ENCODE peak calls at places on chromosomes 6 and 20, in four cellular contexts. S is K562, X is HepG2, B is GM12878. Q is an unnamed sample.

GRCh38 chr20:34065260-34065659 is 46.8 kb downstream of the EIF2S2 start:
- DNase-seq in S (no peak), X (no peak), B (no peak), Q (no peak)

GRCh38 chr6:89874438-89874837 is 19.8 kb upstream of the GJA10 start:
- DNase-seq in B (no peak), X (no peak), S (peak), Q (no peak)

GRCh38 chr6:162140453-162140852 is 587.1 kb downstream of the PRKN start:
- DNase-seq in X (no peak), S (no peak), B (no peak), Q (no peak)

GRCh38 chr6:34459899-34460593 is 5.8 kb upstream of the PACSIN1 start:
- DNase-seq in S (peak), B (peak), X (peak), Q (peak)

GRCh38 chr6:160137130-160137988 is 15.7 kb downstream of the SLC22A1 start:
- DNase-seq in X (peak), S (no peak), B (no peak), Q (no peak)

GRCh38 chr6:31197559-31198305 is 27.2 kb upstream of the POU5F1 start:
- DNase-seq in X (peak), B (peak), S (peak), Q (peak)

GRCh38 chr6:81791756-81792155 is 39.3 kb upstream of the TENT5A start:
- DNase-seq in S (no peak), B (no peak), X (no peak), Q (no peak)

GRCh38 chr20:46549188-46549967 is 1.1 kb downstream of the OCSTAMP start:
- DNase-seq in X (no peak), B (no peak), S (no peak), Q (no peak)

GRCh38 chr20:25706793-25707192 is 10.1 kb upstream of the ZNF337 start:
- DNase-seq in S (no peak), X (no peak), B (no peak), Q (no peak)

GRCh38 chr20:62925420-62926228 is 681 bp downstream of the DIDO1 start:
- DNase-seq in S (peak), B (no peak), X (no peak), Q (no peak)

GRCh38 chr6:15076565-15076964 is 169.3 kb upstream of the JARID2 start:
- DNase-seq in X (no peak), S (no peak), B (no peak), Q (no peak)

GRCh38 chr6:111918825-111919224 is 45.6 kb upstream of the FYN start:
- DNase-seq in S (no peak), B (no peak), X (no peak), Q (no peak)

GRCh38 chr6:25868784-25869183 is 5.3 kb downstream of the SLC17A3 start:
- DNase-seq in X (no peak), B (no peak), S (no peak), Q (no peak)

GRCh38 chr6:83518946-83519489 is 6.7 kb downstream of the PRSS35 start:
- DNase-seq in B (no peak), X (no peak), S (no peak), Q (peak)

GRCh38 chr20:31842471-31843157 is 2.8 kb downstream of the FOXS1 start:
- DNase-seq in S (no peak), B (no peak), X (no peak), Q (no peak)

GRCh38 chr6:10583509-10583908 is 62.4 kb downstream of the GCNT2 start:
- DNase-seq in S (no peak), X (peak), B (no peak), Q (no peak)

GRCh38 chr6:10585232-10585887 is 64.2 kb downstream of the GCNT2 start:
- DNase-seq in X (no peak), S (no peak), B (no peak), Q (no peak)

GRCh38 chr6:10579803-10580202 is 58.7 kb downstream of the GCNT2 start:
- DNase-seq in B (no peak), X (no peak), S (no peak), Q (no peak)

GRCh38 chr6:10584607-10585006 is 63.5 kb downstream of the GCNT2 start:
- DNase-seq in B (no peak), S (no peak), X (no peak), Q (no peak)

GRCh38 chr6:10582774-10583508 is 61.8 kb downstream of the GCNT2 start:
- DNase-seq in S (no peak), B (no peak), X (peak), Q (no peak)
- TF ChIP-seq FOXK2 in S (no peak), B (no peak), X (no peak), Q (no peak)

GRCh38 chr20:4256886-4257285 is 241.5 kb upstream of the RNF24 start:
- DNase-seq in X (no peak), S (no peak), B (no peak), Q (no peak)
- TF ChIP-seq FOXK2 in X (no peak), S (no peak), B (no peak), Q (no peak)

GRCh38 chr6:148799647-148800046 is 52.8 kb downstream of the UST start:
- DNase-seq in S (no peak), B (no peak), X (no peak), Q (no peak)
- TF ChIP-seq FOXK2 in S (no peak), B (no peak), X (no peak), Q (no peak)

DNA sequence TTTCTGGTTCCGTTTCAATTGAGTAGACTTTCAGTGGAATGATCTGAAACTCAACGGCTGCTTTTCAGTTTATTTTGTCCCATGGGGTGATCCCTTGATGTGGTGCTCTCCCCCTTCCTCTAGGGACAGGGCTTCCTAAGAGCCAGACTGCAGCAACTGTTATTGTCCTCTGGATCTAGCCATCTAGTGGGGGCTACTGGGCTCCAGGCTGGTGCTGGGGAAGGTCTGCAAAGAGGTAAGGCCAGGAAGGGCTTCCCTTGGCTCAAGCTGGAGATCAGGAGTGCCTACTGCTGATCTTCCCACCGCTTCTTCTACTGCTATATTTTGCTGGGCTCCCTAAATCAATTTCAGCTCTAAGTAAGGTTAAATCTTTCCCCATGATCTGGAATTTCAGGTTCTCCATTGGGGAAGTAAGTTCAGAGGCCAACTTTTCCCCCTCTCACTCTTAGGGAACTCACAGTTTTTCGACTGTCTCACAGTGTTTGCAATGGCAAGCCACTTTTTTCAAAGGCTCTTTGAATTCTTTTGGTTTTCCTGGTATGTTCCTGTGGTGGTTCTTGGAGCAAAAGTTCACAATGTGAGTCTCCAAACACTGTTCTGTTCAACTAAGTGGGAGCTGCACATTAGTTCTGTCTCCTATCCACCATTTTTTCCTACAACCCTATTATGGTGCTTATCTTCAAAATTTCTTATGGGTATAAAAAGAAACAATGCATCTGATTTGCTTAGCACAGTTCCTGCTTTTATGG is 286.2 kb upstream of the EXOC2 start:
- DNase-seq in B (no peak), S (no peak), X (peak), Q (no peak)
- TF ChIP-seq FOXK2 in B (no peak), S (no peak), X (no peak), Q (no peak)